ENCODE peak calls at places on chromosomes 12 and 14, in nine cellular contexts. B is ACHN; T is NCI-H345; F is G401; Y is stimulated activated CD4-positive, alpha-beta T cell treated with anti-CD3 and anti-CD28 coated beads, Interleukin-2, amount 100 ng/mL, for 24 hours; S is HTR-8/SVneo; D is AG04449; H is AML-193; O is foreskin fibroblast. U is an unnamed sample.

GRCh38 chr14:101349108-101349507 is 212.2 kb upstream of the DIO3 start:
- DNase-seq in T (no peak), O (no peak), Y (no peak), D (no peak), H (no peak), B (no peak), F (no peak), S (no peak), U (no peak)

GRCh38 chr14:102320033-102320660 is 601 bp downstream of the ZNF839 start:
- DNase-seq in O (peak; percentile 42), F (peak; percentile 43), T (peak; percentile 29), H (peak; percentile 10), Y (peak; percentile 42), D (no peak), S (no peak), B (peak; percentile 37), U (peak; percentile 49)

GRCh38 chr12:132162508-132163031 is 18.3 kb downstream of the NOC4L start:
- DNase-seq in F (peak; percentile 19), D (peak; percentile 41), B (peak; percentile 51), S (no peak), H (peak; percentile 59), Y (no peak), O (peak; percentile 67), T (no peak), U (no peak)

GRCh38 chr12:30959778-30960177 is 33.2 kb downstream of the TSPAN11 start:
- DNase-seq in S (no peak), Y (no peak), T (no peak), H (no peak), D (no peak), B (no peak), O (no peak), F (no peak), U (no peak)

GRCh38 chr12:132427999-132428871 is 61.7 kb upstream of the FBRSL1 start:
- DNase-seq in F (no peak), T (peak; percentile 60), B (no peak), Y (no peak), D (no peak), H (no peak), O (no peak), S (no peak), U (no peak)

GRCh38 chr12:108714866-108715265 is 16.5 kb downstream of the CORO1C start:
- DNase-seq in H (no peak), B (no peak), D (no peak), F (no peak), T (no peak), Y (no peak), O (no peak), S (no peak), U (no peak)

GRCh38 chr12:6226002-6226700 is 26.0 kb downstream of the CD9 start:
- DNase-seq in O (no peak), H (no peak), S (no peak), D (no peak), T (no peak), F (no peak), B (no peak), Y (no peak), U (peak; percentile 79)

GRCh38 chr14:68842298-68842697 is 49.4 kb upstream of the ZFP36L1 start:
- DNase-seq in H (no peak), B (no peak), T (no peak), D (no peak), Y (no peak), O (no peak), F (no peak), S (no peak), U (no peak)

GRCh38 chr14:90730367-90730766 is 85.9 kb downstream of the TTC7B start:
- DNase-seq in S (no peak), T (no peak), H (no peak), D (no peak), B (no peak), O (no peak), F (peak; percentile 66), Y (no peak), U (no peak)

GRCh38 chr12:51391047-51391837 is at the start of gene GALNT6:
- DNase-seq in T (peak; percentile 41), H (peak; percentile 56), S (peak; percentile 44), O (no peak), F (no peak), D (no peak), B (peak; percentile 30), Y (peak; percentile 78), U (no peak)

GRCh38 chr12:42273706-42274105 is 35.7 kb upstream of the YAF2 start:
- DNase-seq in S (no peak), O (no peak), T (no peak), H (no peak), B (no peak), Y (no peak), F (no peak), D (no peak), U (no peak)

GRCh38 chr14:69845787-69846186 is 33.4 kb upstream of the SMOC1 start:
- DNase-seq in Y (no peak), F (peak; percentile 28), T (peak; percentile 36), D (no peak), B (no peak), H (no peak), O (no peak), S (no peak), U (no peak)

GRCh38 chr14:69770559-69770958 is 3.6 kb downstream of the SRSF5 start:
- DNase-seq in D (no peak), H (no peak), Y (no peak), B (no peak), T (no peak), O (no peak), S (no peak), F (no peak), U (no peak)

GRCh38 chr14:73231874-73232851 is 5.1 kb upstream of the PAPLN start:
- DNase-seq in Y (no peak), D (no peak), B (peak; percentile 38), S (peak; percentile 73), O (no peak), F (no peak), T (no peak), H (no peak), U (no peak)

GRCh38 chr12:4145990-4146859 is 127.3 kb upstream of the CCND2 start:
- DNase-seq in H (no peak), D (no peak), F (no peak), O (no peak), S (no peak), T (no peak), B (no peak), Y (peak; percentile 68), U (no peak)

GRCh38 chr14:27145170-27145569 is 547.3 kb upstream of the NOVA1 start:
- DNase-seq in F (no peak), B (no peak), O (no peak), S (no peak), T (no peak), D (no peak), Y (no peak), H (no peak), U (no peak)

GRCh38 chr12:67885370-67886169 is 103.7 kb upstream of the IFNG-AS1 start:
- DNase-seq in S (no peak), F (no peak), Y (no peak), D (no peak), B (no peak), T (no peak), O (no peak), H (no peak), U (peak; percentile 22)

GRCh38 chr14:90557516-90557915 is 160.7 kb downstream of the CALM1 start:
- DNase-seq in B (no peak), T (no peak), H (no peak), F (no peak), O (no peak), Y (no peak), S (no peak), D (no peak), U (no peak)

GRCh38 chr12:14167005-14167628 is 185.7 kb upstream of the GRIN2B start:
- DNase-seq in Y (peak; percentile 33), T (peak; percentile 71), O (peak; percentile 33), B (peak; percentile 67), H (peak; percentile 25), S (peak; percentile 43), F (peak; percentile 69), D (no peak), U (peak; percentile 81)

GRCh38 chr12:68451261-68452091 is 119.3 kb upstream of the MDM1 start:
- DNase-seq in O (peak; percentile 56), B (no peak), D (peak; percentile 69), S (no peak), T (peak; percentile 26), H (no peak), F (no peak), Y (peak; percentile 27), U (peak; percentile 16)

GRCh38 chr12:57604454-57605307 is at the start of gene DTX3:
- DNase-seq in F (peak; percentile 74), O (no peak), Y (peak; percentile 43), D (no peak), S (peak; percentile 50), H (no peak), B (peak; percentile 70), T (peak; percentile 69), U (peak; percentile 53)

GRCh38 chr12:97272471-97272870 is 190.1 kb upstream of the RMST start:
- DNase-seq in Y (no peak), D (no peak), T (no peak), H (no peak), F (no peak), B (no peak), S (no peak), O (no peak), U (no peak)

GRCh38 chr12:75721790-75722189 is 210.4 kb upstream of the KRR1 start:
- DNase-seq in H (no peak), D (no peak), O (no peak), Y (no peak), S (no peak), B (no peak), F (peak; percentile 30), T (no peak), U (peak; percentile 17)

GRCh38 chr12:66074561-66074960 is 56.0 kb downstream of the LLPH start:
- DNase-seq in D (no peak), S (no peak), O (peak; percentile 17), B (no peak), Y (no peak), H (no peak), T (no peak), F (no peak), U (no peak)

GRCh38 chr12:87827638-87828264 is 201.4 kb downstream of the C12orf50 start:
- DNase-seq in H (no peak), T (no peak), B (peak; percentile 91), F (no peak), D (no peak), S (peak; percentile 10), Y (no peak), O (no peak), U (no peak)

GRCh38 chr14:88825503-88825902 is 1.1 kb downstream of the TTC8 start:
- DNase-seq in F (no peak), Y (no peak), D (no peak), O (no peak), T (no peak), S (no peak), B (no peak), H (no peak), U (no peak)

GRCh38 chr14:70448633-70449032 is 3.3 kb upstream of the ADAM21 start:
- DNase-seq in T (no peak), B (no peak), S (peak; percentile 26), O (peak; percentile 48), Y (no peak), H (no peak), F (no peak), D (peak; percentile 5), U (no peak)

GRCh38 chr14:73394317-73394716 is 64.0 kb downstream of the NUMB start:
- DNase-seq in T (no peak), S (no peak), B (peak; percentile 50), O (no peak), D (no peak), F (no peak), Y (no peak), H (no peak), U (no peak)

GRCh38 chr14:55107766-55108554 is 21.1 kb upstream of the LGALS3 start:
- DNase-seq in T (no peak), F (peak; percentile 76), O (peak; percentile 99), Y (peak; percentile 33), B (peak; percentile 22), S (peak; percentile 99), D (peak; percentile 83), H (peak; percentile 24), U (peak; percentile 47)

GRCh38 chr12:123089125-123089524 is 61.8 kb downstream of the PITPNM2 start:
- DNase-seq in O (no peak), Y (no peak), B (no peak), H (peak; percentile 61), S (no peak), F (no peak), D (no peak), T (no peak), U (peak; percentile 21)

GRCh38 chr14:100271247-100271939 is 32.4 kb downstream of the YY1 start:
- DNase-seq in B (peak; percentile 24), O (no peak), T (no peak), F (peak; percentile 35), D (no peak), Y (peak; percentile 21), S (no peak), H (no peak), U (no peak)

U was measured in pons.